ENCODE peak calls at places on chromosomes 12 and 14, in nine cellular contexts. One of them, this sample, is unnamed.

GRCh38 chr12:5102261-5102789 is 58.6 kb downstream of the KCNA5 start:
- DNase-seq in GM10248: no peak
- DNase-seq in lower leg skin: no peak
- DNase-seq in activated naive CD8-positive, alpha-beta T cell treated with anti-CD3 and anti-CD28 coated beads for 36 hours: no peak
- DNase-seq in activated CD4-positive, alpha-beta T cell treated with anti-CD3 and anti-CD28 coated beads, Interleukin-2, amount 50 U/mL, for 1 hour: no peak
- DNase-seq in activated CD4-positive, CD25-positive, alpha-beta regulatory T cell: no peak
- DNase-seq in AG10803: peak; percentile 92
- DNase-seq in endothelial cell: no peak
- DNase-seq in amygdala: no peak
- DNase-seq in this sample: no peak

GRCh38 chr12:46101121-46101869 is 110.9 kb upstream of the SCAF11 start:
- DNase-seq in GM10248: no peak
- DNase-seq in lower leg skin: no peak
- DNase-seq in activated naive CD8-positive, alpha-beta T cell treated with anti-CD3 and anti-CD28 coated beads for 36 hours: no peak
- DNase-seq in activated CD4-positive, alpha-beta T cell treated with anti-CD3 and anti-CD28 coated beads, Interleukin-2, amount 50 U/mL, for 1 hour: no peak
- DNase-seq in activated CD4-positive, CD25-positive, alpha-beta regulatory T cell: no peak
- DNase-seq in AG10803: no peak
- DNase-seq in endothelial cell: no peak
- DNase-seq in amygdala: no peak
- DNase-seq in this sample: no peak

GRCh38 chr12:49707812-49708147 is 575 bp upstream of the FMNL3 start:
- DNase-seq in GM10248: no peak
- DNase-seq in lower leg skin: no peak
- DNase-seq in activated naive CD8-positive, alpha-beta T cell treated with anti-CD3 and anti-CD28 coated beads for 36 hours: no peak
- DNase-seq in activated CD4-positive, alpha-beta T cell treated with anti-CD3 and anti-CD28 coated beads, Interleukin-2, amount 50 U/mL, for 1 hour: no peak
- DNase-seq in activated CD4-positive, CD25-positive, alpha-beta regulatory T cell: no peak
- DNase-seq in AG10803: no peak
- DNase-seq in endothelial cell: no peak
- DNase-seq in amygdala: no peak
- DNase-seq in this sample: no peak

GRCh38 chr12:29725587-29726320 is 58.0 kb downstream of the TMTC1 start:
- DNase-seq in GM10248: no peak
- DNase-seq in lower leg skin: no peak
- DNase-seq in activated naive CD8-positive, alpha-beta T cell treated with anti-CD3 and anti-CD28 coated beads for 36 hours: no peak
- DNase-seq in activated CD4-positive, alpha-beta T cell treated with anti-CD3 and anti-CD28 coated beads, Interleukin-2, amount 50 U/mL, for 1 hour: no peak
- DNase-seq in activated CD4-positive, CD25-positive, alpha-beta regulatory T cell: no peak
- DNase-seq in AG10803: no peak
- DNase-seq in endothelial cell: no peak
- DNase-seq in amygdala: no peak
- DNase-seq in this sample: no peak

GRCh38 chr14:20848955-20849570 is 42.1 kb upstream of the RNASE3 start:
- DNase-seq in GM10248: no peak
- DNase-seq in lower leg skin: no peak
- DNase-seq in activated naive CD8-positive, alpha-beta T cell treated with anti-CD3 and anti-CD28 coated beads for 36 hours: no peak
- DNase-seq in activated CD4-positive, alpha-beta T cell treated with anti-CD3 and anti-CD28 coated beads, Interleukin-2, amount 50 U/mL, for 1 hour: no peak
- DNase-seq in activated CD4-positive, CD25-positive, alpha-beta regulatory T cell: no peak
- DNase-seq in AG10803: no peak
- DNase-seq in endothelial cell: no peak
- DNase-seq in amygdala: no peak
- DNase-seq in this sample: no peak

GRCh38 chr14:97976861-97977260 is 1179.7 kb downstream of the VRK1 start:
- DNase-seq in GM10248: no peak
- DNase-seq in lower leg skin: peak; percentile 37
- DNase-seq in activated naive CD8-positive, alpha-beta T cell treated with anti-CD3 and anti-CD28 coated beads for 36 hours: no peak
- DNase-seq in activated CD4-positive, alpha-beta T cell treated with anti-CD3 and anti-CD28 coated beads, Interleukin-2, amount 50 U/mL, for 1 hour: no peak
- DNase-seq in activated CD4-positive, CD25-positive, alpha-beta regulatory T cell: no peak
- DNase-seq in AG10803: peak; percentile 1
- DNase-seq in endothelial cell: no peak
- DNase-seq in amygdala: no peak
- DNase-seq in this sample: peak; percentile 19

GRCh38 chr12:125744201-125744600 is 679.0 kb downstream of the AACS start:
- DNase-seq in GM10248: no peak
- DNase-seq in lower leg skin: no peak
- DNase-seq in activated naive CD8-positive, alpha-beta T cell treated with anti-CD3 and anti-CD28 coated beads for 36 hours: no peak
- DNase-seq in activated CD4-positive, alpha-beta T cell treated with anti-CD3 and anti-CD28 coated beads, Interleukin-2, amount 50 U/mL, for 1 hour: no peak
- DNase-seq in activated CD4-positive, CD25-positive, alpha-beta regulatory T cell: no peak
- DNase-seq in AG10803: no peak
- DNase-seq in endothelial cell: no peak
- DNase-seq in amygdala: no peak
- DNase-seq in this sample: no peak

GRCh38 chr14:80584638-80585505 is 356.7 kb downstream of the CEP128 start:
- DNase-seq in GM10248: no peak
- DNase-seq in lower leg skin: no peak
- DNase-seq in activated naive CD8-positive, alpha-beta T cell treated with anti-CD3 and anti-CD28 coated beads for 36 hours: no peak
- DNase-seq in activated CD4-positive, alpha-beta T cell treated with anti-CD3 and anti-CD28 coated beads, Interleukin-2, amount 50 U/mL, for 1 hour: no peak
- DNase-seq in activated CD4-positive, CD25-positive, alpha-beta regulatory T cell: no peak
- DNase-seq in AG10803: no peak
- DNase-seq in endothelial cell: no peak
- DNase-seq in amygdala: no peak
- DNase-seq in this sample: no peak

GRCh38 chr12:66036317-66036716 is 94.2 kb downstream of the LLPH start:
- DNase-seq in GM10248: no peak
- DNase-seq in lower leg skin: no peak
- DNase-seq in activated naive CD8-positive, alpha-beta T cell treated with anti-CD3 and anti-CD28 coated beads for 36 hours: no peak
- DNase-seq in activated CD4-positive, alpha-beta T cell treated with anti-CD3 and anti-CD28 coated beads, Interleukin-2, amount 50 U/mL, for 1 hour: no peak
- DNase-seq in activated CD4-positive, CD25-positive, alpha-beta regulatory T cell: no peak
- DNase-seq in AG10803: peak; percentile 94
- DNase-seq in endothelial cell: no peak
- DNase-seq in amygdala: no peak
- DNase-seq in this sample: no peak

GRCh38 chr14:76391981-76392690 is 16.2 kb downstream of the ESRRB start:
- DNase-seq in GM10248: no peak
- DNase-seq in lower leg skin: no peak
- DNase-seq in activated naive CD8-positive, alpha-beta T cell treated with anti-CD3 and anti-CD28 coated beads for 36 hours: no peak
- DNase-seq in activated CD4-positive, alpha-beta T cell treated with anti-CD3 and anti-CD28 coated beads, Interleukin-2, amount 50 U/mL, for 1 hour: no peak
- DNase-seq in activated CD4-positive, CD25-positive, alpha-beta regulatory T cell: no peak
- DNase-seq in AG10803: no peak
- DNase-seq in endothelial cell: no peak
- DNase-seq in amygdala: no peak
- DNase-seq in this sample: no peak

GRCh38 chr14:101780390-101780789 is 18.9 kb downstream of the PPP2R5C start:
- DNase-seq in GM10248: no peak
- DNase-seq in lower leg skin: no peak
- DNase-seq in activated naive CD8-positive, alpha-beta T cell treated with anti-CD3 and anti-CD28 coated beads for 36 hours: no peak
- DNase-seq in activated CD4-positive, alpha-beta T cell treated with anti-CD3 and anti-CD28 coated beads, Interleukin-2, amount 50 U/mL, for 1 hour: no peak
- DNase-seq in activated CD4-positive, CD25-positive, alpha-beta regulatory T cell: no peak
- DNase-seq in AG10803: no peak
- DNase-seq in endothelial cell: no peak
- DNase-seq in amygdala: no peak
- DNase-seq in this sample: no peak

GRCh38 chr14:86013663-86014062 is 483.7 kb downstream of the FLRT2 start:
- DNase-seq in GM10248: no peak
- DNase-seq in lower leg skin: no peak
- DNase-seq in activated naive CD8-positive, alpha-beta T cell treated with anti-CD3 and anti-CD28 coated beads for 36 hours: no peak
- DNase-seq in activated CD4-positive, alpha-beta T cell treated with anti-CD3 and anti-CD28 coated beads, Interleukin-2, amount 50 U/mL, for 1 hour: no peak
- DNase-seq in activated CD4-positive, CD25-positive, alpha-beta regulatory T cell: no peak
- DNase-seq in AG10803: no peak
- DNase-seq in endothelial cell: no peak
- DNase-seq in amygdala: no peak
- DNase-seq in this sample: no peak

GRCh38 chr12:119710374-119710773 is 42.4 kb downstream of the PRKAB1 start:
- DNase-seq in GM10248: no peak
- DNase-seq in lower leg skin: no peak
- DNase-seq in activated naive CD8-positive, alpha-beta T cell treated with anti-CD3 and anti-CD28 coated beads for 36 hours: no peak
- DNase-seq in activated CD4-positive, alpha-beta T cell treated with anti-CD3 and anti-CD28 coated beads, Interleukin-2, amount 50 U/mL, for 1 hour: no peak
- DNase-seq in activated CD4-positive, CD25-positive, alpha-beta regulatory T cell: no peak
- DNase-seq in AG10803: no peak
- DNase-seq in endothelial cell: no peak
- DNase-seq in amygdala: no peak
- DNase-seq in this sample: no peak

GRCh38 chr12:52295663-52296062 is 4.3 kb upstream of the KRT81 start:
- DNase-seq in GM10248: no peak
- DNase-seq in lower leg skin: no peak
- DNase-seq in activated naive CD8-positive, alpha-beta T cell treated with anti-CD3 and anti-CD28 coated beads for 36 hours: no peak
- DNase-seq in activated CD4-positive, alpha-beta T cell treated with anti-CD3 and anti-CD28 coated beads, Interleukin-2, amount 50 U/mL, for 1 hour: no peak
- DNase-seq in activated CD4-positive, CD25-positive, alpha-beta regulatory T cell: no peak
- DNase-seq in AG10803: peak; percentile 40
- DNase-seq in endothelial cell: no peak
- DNase-seq in amygdala: no peak
- DNase-seq in this sample: peak; percentile 19

GRCh38 chr14:73712540-73713141 is 1.5 kb downstream of the PNMA1 start:
- DNase-seq in GM10248: peak; percentile 66
- DNase-seq in lower leg skin: no peak
- DNase-seq in activated naive CD8-positive, alpha-beta T cell treated with anti-CD3 and anti-CD28 coated beads for 36 hours: peak; percentile 61
- DNase-seq in activated CD4-positive, alpha-beta T cell treated with anti-CD3 and anti-CD28 coated beads, Interleukin-2, amount 50 U/mL, for 1 hour: no peak
- DNase-seq in activated CD4-positive, CD25-positive, alpha-beta regulatory T cell: no peak
- DNase-seq in AG10803: no peak
- DNase-seq in endothelial cell: no peak
- DNase-seq in amygdala: no peak
- DNase-seq in this sample: no peak

GRCh38 chr12:118537481-118537917 is 161.1 kb downstream of the SUDS3 start:
- DNase-seq in GM10248: no peak
- DNase-seq in lower leg skin: no peak
- DNase-seq in activated naive CD8-positive, alpha-beta T cell treated with anti-CD3 and anti-CD28 coated beads for 36 hours: no peak
- DNase-seq in activated CD4-positive, alpha-beta T cell treated with anti-CD3 and anti-CD28 coated beads, Interleukin-2, amount 50 U/mL, for 1 hour: no peak
- DNase-seq in activated CD4-positive, CD25-positive, alpha-beta regulatory T cell: no peak
- DNase-seq in AG10803: no peak
- DNase-seq in endothelial cell: no peak
- DNase-seq in amygdala: no peak
- DNase-seq in this sample: no peak

GRCh38 chr12:94963649-94964048 is 39.8 kb downstream of the NDUFA12 start:
- DNase-seq in GM10248: no peak
- DNase-seq in lower leg skin: no peak
- DNase-seq in activated naive CD8-positive, alpha-beta T cell treated with anti-CD3 and anti-CD28 coated beads for 36 hours: no peak
- DNase-seq in activated CD4-positive, alpha-beta T cell treated with anti-CD3 and anti-CD28 coated beads, Interleukin-2, amount 50 U/mL, for 1 hour: no peak
- DNase-seq in activated CD4-positive, CD25-positive, alpha-beta regulatory T cell: no peak
- DNase-seq in AG10803: peak; percentile 37
- DNase-seq in endothelial cell: no peak
- DNase-seq in amygdala: no peak
- DNase-seq in this sample: no peak

GRCh38 chr12:84201976-84202375 is 710.6 kb downstream of the SLC6A15 start:
- DNase-seq in GM10248: no peak
- DNase-seq in lower leg skin: no peak
- DNase-seq in activated naive CD8-positive, alpha-beta T cell treated with anti-CD3 and anti-CD28 coated beads for 36 hours: no peak
- DNase-seq in activated CD4-positive, alpha-beta T cell treated with anti-CD3 and anti-CD28 coated beads, Interleukin-2, amount 50 U/mL, for 1 hour: no peak
- DNase-seq in activated CD4-positive, CD25-positive, alpha-beta regulatory T cell: no peak
- DNase-seq in AG10803: no peak
- DNase-seq in endothelial cell: no peak
- DNase-seq in amygdala: no peak
- DNase-seq in this sample: no peak

GRCh38 chr14:104977681-104978647 is at the start of gene AHNAK2:
- DNase-seq in GM10248: peak; percentile 60
- DNase-seq in lower leg skin: no peak
- DNase-seq in activated naive CD8-positive, alpha-beta T cell treated with anti-CD3 and anti-CD28 coated beads for 36 hours: peak; percentile 72
- DNase-seq in activated CD4-positive, alpha-beta T cell treated with anti-CD3 and anti-CD28 coated beads, Interleukin-2, amount 50 U/mL, for 1 hour: peak; percentile 50
- DNase-seq in activated CD4-positive, CD25-positive, alpha-beta regulatory T cell: no peak
- DNase-seq in AG10803: peak; percentile 68
- DNase-seq in endothelial cell: peak; percentile 85
- DNase-seq in amygdala: no peak
- DNase-seq in this sample: no peak

GRCh38 chr14:44988694-44989093 is 26.7 kb downstream of the TOGARAM1 start:
- DNase-seq in GM10248: no peak
- DNase-seq in lower leg skin: no peak
- DNase-seq in activated naive CD8-positive, alpha-beta T cell treated with anti-CD3 and anti-CD28 coated beads for 36 hours: no peak
- DNase-seq in activated CD4-positive, alpha-beta T cell treated with anti-CD3 and anti-CD28 coated beads, Interleukin-2, amount 50 U/mL, for 1 hour: no peak
- DNase-seq in activated CD4-positive, CD25-positive, alpha-beta regulatory T cell: no peak
- DNase-seq in AG10803: no peak
- DNase-seq in endothelial cell: no peak
- DNase-seq in amygdala: no peak
- DNase-seq in this sample: no peak

GRCh38 chr12:28704477-28705169 is 444.5 kb upstream of the FAR2 start:
- DNase-seq in GM10248: no peak
- DNase-seq in lower leg skin: no peak
- DNase-seq in activated naive CD8-positive, alpha-beta T cell treated with anti-CD3 and anti-CD28 coated beads for 36 hours: no peak
- DNase-seq in activated CD4-positive, alpha-beta T cell treated with anti-CD3 and anti-CD28 coated beads, Interleukin-2, amount 50 U/mL, for 1 hour: no peak
- DNase-seq in activated CD4-positive, CD25-positive, alpha-beta regulatory T cell: no peak
- DNase-seq in AG10803: peak; percentile 84
- DNase-seq in endothelial cell: no peak
- DNase-seq in amygdala: no peak
- DNase-seq in this sample: no peak

GRCh38 chr12:117033382-117034045 is 65.7 kb downstream of the TESC start:
- DNase-seq in GM10248: no peak
- DNase-seq in lower leg skin: no peak
- DNase-seq in activated naive CD8-positive, alpha-beta T cell treated with anti-CD3 and anti-CD28 coated beads for 36 hours: no peak
- DNase-seq in activated CD4-positive, alpha-beta T cell treated with anti-CD3 and anti-CD28 coated beads, Interleukin-2, amount 50 U/mL, for 1 hour: no peak
- DNase-seq in activated CD4-positive, CD25-positive, alpha-beta regulatory T cell: no peak
- DNase-seq in AG10803: no peak
- DNase-seq in endothelial cell: no peak
- DNase-seq in amygdala: no peak
- DNase-seq in this sample: no peak

GRCh38 chr14:104349950-104350349 is 211.6 kb downstream of the KIF26A start:
- DNase-seq in GM10248: no peak
- DNase-seq in lower leg skin: no peak
- DNase-seq in activated naive CD8-positive, alpha-beta T cell treated with anti-CD3 and anti-CD28 coated beads for 36 hours: no peak
- DNase-seq in activated CD4-positive, alpha-beta T cell treated with anti-CD3 and anti-CD28 coated beads, Interleukin-2, amount 50 U/mL, for 1 hour: no peak
- DNase-seq in activated CD4-positive, CD25-positive, alpha-beta regulatory T cell: no peak
- DNase-seq in AG10803: no peak
- DNase-seq in endothelial cell: no peak
- DNase-seq in amygdala: no peak
- DNase-seq in this sample: no peak

GRCh38 chr12:25670076-25671055 is 117.3 kb upstream of the LMNTD1 start:
- DNase-seq in GM10248: no peak
- DNase-seq in lower leg skin: no peak
- DNase-seq in activated naive CD8-positive, alpha-beta T cell treated with anti-CD3 and anti-CD28 coated beads for 36 hours: no peak
- DNase-seq in activated CD4-positive, alpha-beta T cell treated with anti-CD3 and anti-CD28 coated beads, Interleukin-2, amount 50 U/mL, for 1 hour: no peak
- DNase-seq in activated CD4-positive, CD25-positive, alpha-beta regulatory T cell: no peak
- DNase-seq in AG10803: no peak
- DNase-seq in endothelial cell: no peak
- DNase-seq in amygdala: no peak
- DNase-seq in this sample: no peak

GRCh38 chr12:68844788-68845695 is 37.1 kb downstream of the MDM2 start:
- DNase-seq in GM10248: no peak
- DNase-seq in lower leg skin: no peak
- DNase-seq in activated naive CD8-positive, alpha-beta T cell treated with anti-CD3 and anti-CD28 coated beads for 36 hours: no peak
- DNase-seq in activated CD4-positive, alpha-beta T cell treated with anti-CD3 and anti-CD28 coated beads, Interleukin-2, amount 50 U/mL, for 1 hour: no peak
- DNase-seq in activated CD4-positive, CD25-positive, alpha-beta regulatory T cell: no peak
- DNase-seq in AG10803: no peak
- DNase-seq in endothelial cell: no peak
- DNase-seq in amygdala: no peak
- DNase-seq in this sample: no peak

GRCh38 chr14:32087173-32087861 is 10.2 kb downstream of the ARHGAP5 start:
- DNase-seq in GM10248: no peak
- DNase-seq in lower leg skin: no peak
- DNase-seq in activated naive CD8-positive, alpha-beta T cell treated with anti-CD3 and anti-CD28 coated beads for 36 hours: no peak
- DNase-seq in activated CD4-positive, alpha-beta T cell treated with anti-CD3 and anti-CD28 coated beads, Interleukin-2, amount 50 U/mL, for 1 hour: no peak
- DNase-seq in activated CD4-positive, CD25-positive, alpha-beta regulatory T cell: no peak
- DNase-seq in AG10803: peak; percentile 65
- DNase-seq in endothelial cell: no peak
- DNase-seq in amygdala: no peak
- DNase-seq in this sample: no peak

GRCh38 chr14:53458368-53458814 is 305.3 kb upstream of the DDHD1 start:
- DNase-seq in GM10248: no peak
- DNase-seq in lower leg skin: no peak
- DNase-seq in activated naive CD8-positive, alpha-beta T cell treated with anti-CD3 and anti-CD28 coated beads for 36 hours: no peak
- DNase-seq in activated CD4-positive, alpha-beta T cell treated with anti-CD3 and anti-CD28 coated beads, Interleukin-2, amount 50 U/mL, for 1 hour: no peak
- DNase-seq in activated CD4-positive, CD25-positive, alpha-beta regulatory T cell: no peak
- DNase-seq in AG10803: peak; percentile 70
- DNase-seq in endothelial cell: no peak
- DNase-seq in amygdala: no peak
- DNase-seq in this sample: no peak

GRCh38 chr14:21711360-21711961 is 37.8 kb upstream of the OR4E1 start:
- DNase-seq in GM10248: peak; percentile 52
- DNase-seq in lower leg skin: no peak
- DNase-seq in activated naive CD8-positive, alpha-beta T cell treated with anti-CD3 and anti-CD28 coated beads for 36 hours: no peak
- DNase-seq in activated CD4-positive, alpha-beta T cell treated with anti-CD3 and anti-CD28 coated beads, Interleukin-2, amount 50 U/mL, for 1 hour: no peak
- DNase-seq in activated CD4-positive, CD25-positive, alpha-beta regulatory T cell: no peak
- DNase-seq in AG10803: peak; percentile 40
- DNase-seq in endothelial cell: peak; percentile 35
- DNase-seq in amygdala: no peak
- DNase-seq in this sample: no peak

GRCh38 chr14:106268013-106268727 is 741.8 kb downstream of the TMEM121 start:
- DNase-seq in GM10248: peak; percentile 20
- DNase-seq in lower leg skin: no peak
- DNase-seq in activated naive CD8-positive, alpha-beta T cell treated with anti-CD3 and anti-CD28 coated beads for 36 hours: peak; percentile 79
- DNase-seq in activated CD4-positive, alpha-beta T cell treated with anti-CD3 and anti-CD28 coated beads, Interleukin-2, amount 50 U/mL, for 1 hour: peak; percentile 75
- DNase-seq in activated CD4-positive, CD25-positive, alpha-beta regulatory T cell: peak; percentile 64
- DNase-seq in AG10803: no peak
- DNase-seq in endothelial cell: no peak
- DNase-seq in amygdala: no peak
- DNase-seq in this sample: peak; percentile 79

GRCh38 chr12:6376079-6376941 is 947 bp upstream of the SCNN1A start:
- DNase-seq in GM10248: no peak
- DNase-seq in lower leg skin: no peak
- DNase-seq in activated naive CD8-positive, alpha-beta T cell treated with anti-CD3 and anti-CD28 coated beads for 36 hours: peak; percentile 28
- DNase-seq in activated CD4-positive, alpha-beta T cell treated with anti-CD3 and anti-CD28 coated beads, Interleukin-2, amount 50 U/mL, for 1 hour: no peak
- DNase-seq in activated CD4-positive, CD25-positive, alpha-beta regulatory T cell: no peak
- DNase-seq in AG10803: peak; percentile 68
- DNase-seq in endothelial cell: peak; percentile 66
- DNase-seq in amygdala: no peak
- DNase-seq in this sample: no peak

GRCh38 chr14:21987937-21988336 is 314.3 kb upstream of the OR4E1 start:
- DNase-seq in GM10248: no peak
- DNase-seq in lower leg skin: no peak
- DNase-seq in activated naive CD8-positive, alpha-beta T cell treated with anti-CD3 and anti-CD28 coated beads for 36 hours: no peak
- DNase-seq in activated CD4-positive, alpha-beta T cell treated with anti-CD3 and anti-CD28 coated beads, Interleukin-2, amount 50 U/mL, for 1 hour: no peak
- DNase-seq in activated CD4-positive, CD25-positive, alpha-beta regulatory T cell: no peak
- DNase-seq in AG10803: peak; percentile 3
- DNase-seq in endothelial cell: peak; percentile 44
- DNase-seq in amygdala: no peak
- DNase-seq in this sample: no peak